ENCODE peak calls at places on chromosomes 6 and 20, in five cellular contexts. E is heart left ventricle, Z is stromal cell of bone marrow, L is mesothelial cell of epicardium, M is glutamatergic neuron. G is an unnamed sample.

GRCh38 chr20:4894981-4895381 is 106.3 kb downstream of the SLC23A2 start:
- DNase-seq in M (no peak), E (no peak), L (no peak), Z (no peak), G (no peak)

GRCh38 chr20:18197382-18198070 is 59.9 kb downstream of the KAT14 start:
- DNase-seq in M (no peak), E (no peak), Z (no peak), L (no peak), G (no peak)

GRCh38 chr6:109339906-109340678 is 42.2 kb downstream of the CD164 start:
- DNase-seq in Z (no peak), L (no peak), M (no peak), E (no peak), G (no peak)

GRCh38 chr6:159807150-159807859 is 7.2 kb downstream of the PNLDC1 start:
- DNase-seq in M (no peak), E (no peak), Z (no peak), L (no peak), G (no peak)

GRCh38 chr6:144535630-144536029 is 250.5 kb downstream of the UTRN start:
- DNase-seq in Z (no peak), E (no peak), L (no peak), M (no peak), G (no peak)

GRCh38 chr6:15715851-15716250 is 53.0 kb upstream of the DTNBP1 start:
- DNase-seq in L (no peak), Z (no peak), E (no peak), M (no peak), G (no peak)

GRCh38 chr6:52994789-52995078 is 350 bp downstream of the GSTA4 start:
- DNase-seq in L (peak; percentile 72), E (peak; percentile 69), Z (no peak), M (peak; percentile 69), G (no peak)

GRCh38 chr6:32192608-32193039 is at the start of gene GPSM3:
- DNase-seq in Z (no peak), E (peak; percentile 82), M (no peak), L (no peak), G (no peak)

GRCh38 chr6:139540276-139540675 is 165.8 kb upstream of the CITED2 start:
- DNase-seq in Z (peak; percentile 72), M (no peak), L (no peak), E (peak; percentile 57), G (peak; percentile 79)

GRCh38 chr6:166387642-166388325 is 5.0 kb upstream of the MPC1 start:
- DNase-seq in Z (no peak), M (no peak), L (no peak), E (no peak), G (no peak)

GRCh38 chr6:82246802-82247633 is 526 bp downstream of the IBTK start:
- DNase-seq in E (no peak), M (peak; percentile 71), L (no peak), Z (no peak), G (peak; percentile 45)

GRCh38 chr20:19935842-19936241 is 81.3 kb upstream of the NAA20 start:
- DNase-seq in E (no peak), Z (no peak), L (peak; percentile 70), M (no peak), G (no peak)

GRCh38 chr6:56922645-56923044 is 32.3 kb upstream of the BEND6 start:
- DNase-seq in E (no peak), Z (no peak), L (no peak), M (no peak), G (no peak)

GRCh38 chr6:11043961-11044711 is at the start of gene ELOVL2:
- DNase-seq in Z (no peak), E (peak; percentile 73), M (peak; percentile 83), L (peak; percentile 73), G (no peak)

GRCh38 chr6:136989591-136990578 is 54.9 kb downstream of the IL20RA start:
- DNase-seq in E (no peak), Z (no peak), L (peak; percentile 43), M (peak; percentile 51), G (no peak)

GRCh38 chr20:63500151-63500901 is 1.4 kb upstream of the EEF1A2 start:
- DNase-seq in Z (no peak), L (no peak), E (peak; percentile 63), M (no peak), G (no peak)

GRCh38 chr6:55052846-55053245 is 121.5 kb upstream of the HCRTR2 start:
- DNase-seq in L (no peak), E (no peak), M (no peak), Z (no peak), G (no peak)

GRCh38 chr6:72861935-72862432 is 240.1 kb downstream of the KCNQ5 start:
- DNase-seq in M (no peak), Z (peak; percentile 90), L (no peak), E (peak; percentile 23), G (peak; percentile 61)

GRCh38 chr20:37693629-37694626 is at the start of gene CTNNBL1:
- DNase-seq in Z (peak; percentile 96), L (peak; percentile 94), M (peak; percentile 98), E (peak; percentile 99), G (peak; percentile 92)

GRCh38 chr20:53942973-53943372 is 127.4 kb downstream of the BCAS1 start:
- DNase-seq in Z (no peak), L (no peak), M (no peak), E (no peak), G (no peak)

GRCh38 chr6:13222048-13222447 is 106.3 kb downstream of the TBC1D7 start:
- DNase-seq in Z (no peak), M (no peak), E (no peak), L (no peak), G (no peak)

GRCh38 chr6:145734486-145735355 is 599 bp downstream of the EPM2A start:
- DNase-seq in M (peak; percentile 96), E (peak; percentile 94), Z (peak; percentile 72), L (peak; percentile 85), G (peak; percentile 67)

GRCh38 chr6:154197176-154197850 is 158.3 kb downstream of the OPRM1 start:
- DNase-seq in L (no peak), Z (peak; percentile 92), M (no peak), E (no peak), G (peak; percentile 43)

GRCh38 chr6:157390273-157391060 is 9.5 kb downstream of the ZDHHC14 start:
- DNase-seq in E (no peak), M (no peak), L (no peak), Z (no peak), G (no peak)

GRCh38 chr6:109891924-109892323 is 86.2 kb upstream of the GPR6 start:
- DNase-seq in M (no peak), E (no peak), Z (no peak), L (no peak), G (no peak)

GRCh38 chr20:49460916-49461315 is 21.6 kb downstream of the KCNB1 start:
- DNase-seq in Z (peak; percentile 55), E (no peak), M (no peak), L (no peak), G (no peak)

GRCh38 chr6:134372603-134373281 is 54.8 kb upstream of the SGK1 start:
- DNase-seq in E (no peak), Z (peak; percentile 75), M (no peak), L (no peak), G (no peak)

GRCh38 chr6:21103626-21104224 is 489.8 kb upstream of the SOX4 start:
- DNase-seq in L (no peak), Z (no peak), E (no peak), M (no peak), G (no peak)

GRCh38 chr6:8334113-8334512 is 101.2 kb downstream of the SLC35B3 start:
- DNase-seq in L (no peak), Z (no peak), E (no peak), M (no peak), G (no peak)

GRCh38 chr6:123039431-123039830 is 43.4 kb downstream of the CLVS2 start:
- DNase-seq in M (no peak), E (no peak), Z (no peak), L (no peak), G (no peak)

GRCh38 chr20:58713801-58714339 is 21.3 kb downstream of the NPEPL1 start:
- DNase-seq in E (peak; percentile 51), L (peak; percentile 21), Z (no peak), M (no peak), G (no peak)

GRCh38 chr6:151014404-151015150 is 149.1 kb downstream of the MTHFD1L start:
- DNase-seq in Z (no peak), L (peak; percentile 82), E (peak; percentile 72), M (peak; percentile 77), G (no peak)

GRCh38 chr20:46221271-46221670 is 87.0 kb downstream of the CDH22 start:
- DNase-seq in M (no peak), E (no peak), Z (no peak), L (no peak), G (no peak)

GRCh38 chr20:63829943-63830820 is 882 bp downstream of the ZBTB46 start:
- DNase-seq in E (no peak), L (peak; percentile 51), M (peak; percentile 62), Z (no peak), G (no peak)

GRCh38 chr6:89198235-89198634 is 18.9 kb downstream of the GABRR1 start:
- DNase-seq in Z (no peak), E (no peak), M (no peak), L (no peak), G (no peak)

GRCh38 chr6:166003569-166003968 is 164.1 kb downstream of the TBXT start:
- DNase-seq in L (no peak), M (no peak), E (no peak), Z (no peak), G (no peak)

GRCh38 chr20:45592574-45593189 is 13.6 kb upstream of the WFDC8 start:
- DNase-seq in M (no peak), Z (peak; percentile 13), E (no peak), L (no peak), G (peak; percentile 53)

GRCh38 chr6:72553531-72554202 is 68.2 kb upstream of the KCNQ5 start:
- DNase-seq in M (no peak), L (no peak), E (no peak), Z (peak; percentile 89), G (peak; percentile 81)

GRCh38 chr6:25490018-25490865 is 161.8 kb upstream of the SCGN start:
- DNase-seq in E (peak; percentile 72), M (peak; percentile 68), L (peak; percentile 71), Z (peak; percentile 80), G (peak; percentile 55)

GRCh38 chr20:61922411-61922810 is 143.3 kb downstream of the TAF4 start:
- DNase-seq in L (no peak), E (no peak), Z (no peak), M (peak; percentile 13), G (no peak)